ENCODE peak calls at places on chromosomes 1 and 21, in nine cellular contexts. One of them, this sample, is unnamed.

GRCh38 chr1:202643397-202644218 is 66.6 kb downstream of the SYT2 start:
- DNase-seq in psoas muscle: peak
- DNase-seq in colonic mucosa: no peak
- DNase-seq in GM12865: no peak
- DNase-seq in IMR-90: no peak
- DNase-seq in breast epithelium: no peak
- DNase-seq in foreskin fibroblast: peak
- DNase-seq in HAP-1: peak
- DNase-seq in PC-9: no peak
- DNase-seq in this sample: no peak

GRCh38 chr21:34974162-34974981 is 74.7 kb downstream of the RUNX1 start:
- DNase-seq in GM12865: peak
- DNase-seq in psoas muscle: no peak
- DNase-seq in foreskin fibroblast: peak
- DNase-seq in colonic mucosa: no peak
- DNase-seq in HAP-1: no peak
- DNase-seq in IMR-90: peak
- DNase-seq in breast epithelium: no peak
- DNase-seq in PC-9: no peak
- DNase-seq in this sample: no peak

GRCh38 chr1:1916882-1917281 is 1.8 kb downstream of the CALML6 start:
- DNase-seq in IMR-90: no peak
- DNase-seq in colonic mucosa: no peak
- DNase-seq in psoas muscle: peak
- DNase-seq in PC-9: no peak
- DNase-seq in GM12865: no peak
- DNase-seq in breast epithelium: no peak
- DNase-seq in foreskin fibroblast: no peak
- DNase-seq in HAP-1: no peak
- DNase-seq in this sample: no peak

GRCh38 chr21:20443558-20444155 is 554.6 kb upstream of the NCAM2 start:
- DNase-seq in psoas muscle: no peak
- DNase-seq in breast epithelium: no peak
- DNase-seq in PC-9: no peak
- DNase-seq in colonic mucosa: no peak
- DNase-seq in HAP-1: peak
- DNase-seq in GM12865: peak
- DNase-seq in foreskin fibroblast: no peak
- DNase-seq in IMR-90: no peak
- DNase-seq in this sample: no peak

GRCh38 chr1:52238474-52238873 is 96.6 kb downstream of the ZFYVE9 start:
- DNase-seq in psoas muscle: no peak
- DNase-seq in HAP-1: no peak
- DNase-seq in colonic mucosa: no peak
- DNase-seq in PC-9: no peak
- DNase-seq in foreskin fibroblast: peak
- DNase-seq in IMR-90: peak
- DNase-seq in breast epithelium: no peak
- DNase-seq in GM12865: no peak
- DNase-seq in this sample: no peak

GRCh38 chr1:153260980-153261792 is 1.7 kb downstream of the LORICRIN start:
- DNase-seq in breast epithelium: no peak
- DNase-seq in foreskin fibroblast: peak
- DNase-seq in colonic mucosa: no peak
- DNase-seq in GM12865: peak
- DNase-seq in psoas muscle: peak
- DNase-seq in PC-9: no peak
- DNase-seq in IMR-90: no peak
- DNase-seq in HAP-1: no peak
- DNase-seq in this sample: peak

GRCh38 chr1:33606272-33606671 is 133.8 kb downstream of the ZSCAN20 start:
- DNase-seq in HAP-1: no peak
- DNase-seq in colonic mucosa: no peak
- DNase-seq in foreskin fibroblast: no peak
- DNase-seq in IMR-90: no peak
- DNase-seq in PC-9: no peak
- DNase-seq in GM12865: no peak
- DNase-seq in psoas muscle: no peak
- DNase-seq in breast epithelium: no peak
- DNase-seq in this sample: no peak

GRCh38 chr1:206823725-206824124 is 41.7 kb upstream of the IL20 start:
- DNase-seq in colonic mucosa: no peak
- DNase-seq in psoas muscle: no peak
- DNase-seq in foreskin fibroblast: peak
- DNase-seq in HAP-1: no peak
- DNase-seq in breast epithelium: peak
- DNase-seq in IMR-90: peak
- DNase-seq in PC-9: no peak
- DNase-seq in GM12865: no peak
- DNase-seq in this sample: no peak

GRCh38 chr21:38992737-38993136 is 187.0 kb downstream of the ETS2 start:
- DNase-seq in PC-9: no peak
- DNase-seq in colonic mucosa: no peak
- DNase-seq in GM12865: no peak
- DNase-seq in psoas muscle: no peak
- DNase-seq in breast epithelium: no peak
- DNase-seq in IMR-90: no peak
- DNase-seq in foreskin fibroblast: no peak
- DNase-seq in HAP-1: no peak
- DNase-seq in this sample: no peak

GRCh38 chr1:155255243-155256100 is at the start of gene ENTREP3:
- DNase-seq in HAP-1: peak
- DNase-seq in breast epithelium: peak
- DNase-seq in psoas muscle: peak
- DNase-seq in IMR-90: peak
- DNase-seq in colonic mucosa: peak
- DNase-seq in PC-9: peak
- DNase-seq in foreskin fibroblast: peak
- DNase-seq in GM12865: peak
- DNase-seq in this sample: peak

GRCh38 chr1:155254714-155255242 is 505 bp downstream of the ENTREP3 start:
- DNase-seq in PC-9: no peak
- DNase-seq in breast epithelium: no peak
- DNase-seq in foreskin fibroblast: peak
- DNase-seq in HAP-1: no peak
- DNase-seq in IMR-90: no peak
- DNase-seq in GM12865: no peak
- DNase-seq in psoas muscle: peak
- DNase-seq in colonic mucosa: no peak
- DNase-seq in this sample: peak

GRCh38 chr1:155253797-155254196 is 1.5 kb downstream of the ENTREP3 start:
- DNase-seq in IMR-90: peak
- DNase-seq in GM12865: no peak
- DNase-seq in foreskin fibroblast: peak
- DNase-seq in HAP-1: peak
- DNase-seq in colonic mucosa: no peak
- DNase-seq in PC-9: no peak
- DNase-seq in breast epithelium: no peak
- DNase-seq in psoas muscle: no peak
- DNase-seq in this sample: no peak

GRCh38 chr1:155254228-155254713 is 1.0 kb downstream of the ENTREP3 start:
- DNase-seq in IMR-90: no peak
- DNase-seq in psoas muscle: no peak
- DNase-seq in colonic mucosa: no peak
- DNase-seq in PC-9: no peak
- DNase-seq in breast epithelium: no peak
- DNase-seq in HAP-1: no peak
- DNase-seq in foreskin fibroblast: peak
- DNase-seq in GM12865: no peak
- DNase-seq in this sample: no peak

DNA sequence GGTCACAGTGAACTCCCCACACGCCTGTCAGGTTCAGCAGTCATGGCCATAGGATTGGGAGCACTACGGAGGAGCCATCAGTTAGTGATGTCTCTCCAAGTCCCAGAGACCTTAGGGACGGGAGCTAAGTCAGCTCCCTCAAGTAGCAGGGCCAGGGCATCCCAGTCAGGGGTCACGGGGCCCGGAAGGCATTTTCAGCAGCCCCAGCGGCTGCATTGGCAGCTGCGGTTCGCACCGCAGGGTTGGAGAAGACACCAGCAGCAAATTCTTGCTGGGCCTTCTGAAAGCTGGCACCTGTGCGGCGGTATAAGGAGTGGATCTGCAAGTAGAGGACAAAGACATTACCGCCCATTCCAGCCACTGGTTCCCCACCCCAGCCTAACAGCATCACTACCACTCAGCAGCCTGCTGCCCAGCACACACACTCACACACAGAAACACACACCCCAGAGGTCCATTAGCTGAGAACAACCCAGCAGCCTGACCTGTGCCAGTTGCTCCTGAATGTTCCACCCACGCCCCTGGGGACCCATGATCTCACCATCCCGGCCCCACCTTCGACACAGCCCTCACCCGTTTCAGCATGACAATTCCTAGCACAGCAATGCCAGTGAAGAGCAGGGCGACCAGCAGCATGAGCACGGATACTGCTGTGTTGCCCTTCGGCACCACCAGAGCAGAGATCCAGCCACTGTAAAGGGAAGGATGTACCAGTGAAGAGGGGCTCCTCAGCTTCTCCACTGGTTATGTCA is 994 bp upstream of the ENTREP3 start:
- DNase-seq in GM12865: no peak
- DNase-seq in psoas muscle: no peak
- DNase-seq in colonic mucosa: no peak
- DNase-seq in PC-9: no peak
- DNase-seq in breast epithelium: no peak
- DNase-seq in IMR-90: no peak
- DNase-seq in foreskin fibroblast: no peak
- DNase-seq in HAP-1: no peak
- DNase-seq in this sample: no peak
- H3K4me3 ChIP-seq in GM12865: no peak
- H3K4me3 ChIP-seq in psoas muscle: peak
- H3K4me3 ChIP-seq in colonic mucosa: peak
- H3K4me3 ChIP-seq in PC-9: no peak
- H3K4me3 ChIP-seq in breast epithelium: peak
- H3K4me3 ChIP-seq in IMR-90: peak
- H3K4me3 ChIP-seq in foreskin fibroblast: peak
- H3K4me3 ChIP-seq in HAP-1: peak
- H3K4me3 ChIP-seq in this sample: peak

DNA sequence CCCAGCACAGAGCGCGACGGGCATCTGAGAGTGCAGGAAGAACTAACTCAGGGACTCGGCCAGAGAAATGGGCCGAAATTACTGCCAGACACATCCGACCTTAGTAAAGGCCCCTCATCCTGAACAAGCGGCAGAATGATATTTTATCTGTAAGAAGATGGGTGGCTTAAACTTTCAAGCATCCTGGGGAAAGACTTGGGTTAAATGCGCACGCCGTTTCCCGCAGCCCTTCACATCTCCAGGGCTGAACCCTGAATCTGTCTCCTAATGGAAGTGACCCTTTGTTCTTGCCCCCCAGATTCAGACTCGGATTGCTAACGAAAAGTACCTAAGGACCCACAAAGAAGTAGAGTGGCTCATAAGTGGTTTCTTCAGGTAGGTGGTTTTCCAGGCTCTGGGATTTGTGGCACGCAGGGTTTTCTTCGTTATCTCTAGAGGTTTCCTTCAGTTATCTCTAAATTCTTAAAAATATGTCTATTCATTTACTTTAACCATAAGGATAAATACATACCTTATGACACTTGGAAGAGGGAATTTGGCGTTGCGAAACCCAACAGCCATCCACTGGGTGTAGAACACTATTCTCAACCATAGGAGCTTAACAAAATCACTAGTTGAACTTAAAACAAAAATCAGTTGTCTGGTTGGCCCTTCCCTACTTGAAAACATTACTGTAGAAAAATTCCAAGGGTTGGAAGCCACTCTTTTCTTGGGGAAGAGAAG is 627 bp downstream of the RIIAD1 start:
- DNase-seq in colonic mucosa: no peak
- DNase-seq in PC-9: no peak
- DNase-seq in GM12865: no peak
- DNase-seq in psoas muscle: no peak
- DNase-seq in IMR-90: peak
- DNase-seq in breast epithelium: no peak
- DNase-seq in foreskin fibroblast: peak
- DNase-seq in HAP-1: no peak
- DNase-seq in this sample: no peak
- H3K4me3 ChIP-seq in colonic mucosa: peak
- H3K4me3 ChIP-seq in PC-9: no peak
- H3K4me3 ChIP-seq in GM12865: peak
- H3K4me3 ChIP-seq in psoas muscle: peak
- H3K4me3 ChIP-seq in IMR-90: peak
- H3K4me3 ChIP-seq in breast epithelium: peak
- H3K4me3 ChIP-seq in foreskin fibroblast: peak
- H3K4me3 ChIP-seq in HAP-1: peak
- H3K4me3 ChIP-seq in this sample: peak

GRCh38 chr1:23960291-23960718 is 677 bp downstream of the PNRC2 start:
- DNase-seq in breast epithelium: no peak
- DNase-seq in HAP-1: no peak
- DNase-seq in GM12865: peak
- DNase-seq in colonic mucosa: no peak
- DNase-seq in IMR-90: peak
- DNase-seq in PC-9: no peak
- DNase-seq in psoas muscle: no peak
- DNase-seq in foreskin fibroblast: no peak
- DNase-seq in this sample: no peak

GRCh38 chr1:23957096-23957495 is 2.5 kb upstream of the PNRC2 start:
- DNase-seq in colonic mucosa: peak
- DNase-seq in PC-9: peak
- DNase-seq in HAP-1: no peak
- DNase-seq in foreskin fibroblast: no peak
- DNase-seq in breast epithelium: peak
- DNase-seq in GM12865: no peak
- DNase-seq in psoas muscle: no peak
- DNase-seq in IMR-90: no peak
- DNase-seq in this sample: no peak

GRCh38 chr1:23963617-23964234 is 4.1 kb downstream of the PNRC2 start:
- DNase-seq in HAP-1: no peak
- DNase-seq in GM12865: peak
- DNase-seq in psoas muscle: no peak
- DNase-seq in PC-9: no peak
- DNase-seq in colonic mucosa: no peak
- DNase-seq in breast epithelium: no peak
- DNase-seq in IMR-90: no peak
- DNase-seq in foreskin fibroblast: no peak
- DNase-seq in this sample: no peak

GRCh38 chr1:23959461-23960290 is at the start of gene PNRC2:
- DNase-seq in PC-9: peak
- DNase-seq in foreskin fibroblast: peak
- DNase-seq in HAP-1: peak
- DNase-seq in colonic mucosa: peak
- DNase-seq in IMR-90: peak
- DNase-seq in psoas muscle: peak
- DNase-seq in GM12865: peak
- DNase-seq in breast epithelium: peak
- DNase-seq in this sample: peak

GRCh38 chr1:23958810-23959460 is 693 bp upstream of the PNRC2 start:
- DNase-seq in GM12865: peak
- DNase-seq in IMR-90: peak
- DNase-seq in psoas muscle: peak
- DNase-seq in breast epithelium: peak
- DNase-seq in HAP-1: peak
- DNase-seq in foreskin fibroblast: peak
- DNase-seq in colonic mucosa: peak
- DNase-seq in PC-9: peak
- DNase-seq in this sample: peak
- H3K4me3 ChIP-seq in GM12865: peak
- H3K4me3 ChIP-seq in IMR-90: peak
- H3K4me3 ChIP-seq in psoas muscle: peak
- H3K4me3 ChIP-seq in breast epithelium: peak
- H3K4me3 ChIP-seq in HAP-1: peak
- H3K4me3 ChIP-seq in foreskin fibroblast: peak
- H3K4me3 ChIP-seq in colonic mucosa: peak
- H3K4me3 ChIP-seq in PC-9: peak
- H3K4me3 ChIP-seq in this sample: peak

GRCh38 chr1:201016211-201016651 is 7.3 kb downstream of the KIF21B start:
- DNase-seq in psoas muscle: no peak
- DNase-seq in PC-9: peak
- DNase-seq in colonic mucosa: peak
- DNase-seq in foreskin fibroblast: peak
- DNase-seq in HAP-1: no peak
- DNase-seq in IMR-90: peak
- DNase-seq in breast epithelium: no peak
- DNase-seq in GM12865: no peak
- DNase-seq in this sample: no peak
- H3K4me3 ChIP-seq in psoas muscle: peak
- H3K4me3 ChIP-seq in PC-9: no peak
- H3K4me3 ChIP-seq in colonic mucosa: no peak
- H3K4me3 ChIP-seq in foreskin fibroblast: no peak
- H3K4me3 ChIP-seq in HAP-1: no peak
- H3K4me3 ChIP-seq in IMR-90: no peak
- H3K4me3 ChIP-seq in breast epithelium: no peak
- H3K4me3 ChIP-seq in GM12865: no peak
- H3K4me3 ChIP-seq in this sample: no peak